ENCODE peak calls at places on chromosome 5, in nine cellular contexts. One of them, this sample, is unnamed.

GRCh38 chr5:31935702-31936347 is 238.3 kb downstream of the GOLPH3 start:
- DNase-seq in Peyer's patch: no peak
- DNase-seq in PC-9: no peak
- DNase-seq in aorta: no peak
- DNase-seq in sigmoid colon: no peak
- DNase-seq in right lobe of liver: no peak
- DNase-seq in lower lobe of right lung: peak; percentile 52
- DNase-seq in heart left ventricle: no peak
- DNase-seq in brain microvascular endothelial cell: no peak
- DNase-seq in this sample: peak; percentile 60

GRCh38 chr5:52672459-52672858 is 115.3 kb upstream of the ITGA1 start:
- DNase-seq in Peyer's patch: no peak
- DNase-seq in PC-9: no peak
- DNase-seq in aorta: no peak
- DNase-seq in brain microvascular endothelial cell: no peak
- DNase-seq in sigmoid colon: no peak
- DNase-seq in right lobe of liver: no peak
- DNase-seq in heart left ventricle: no peak
- DNase-seq in lower lobe of right lung: no peak
- DNase-seq in this sample: no peak

GRCh38 chr5:153824909-153825308 is 213.8 kb downstream of the FAM114A2 start:
- DNase-seq in PC-9: no peak
- DNase-seq in right lobe of liver: no peak
- DNase-seq in aorta: no peak
- DNase-seq in sigmoid colon: no peak
- DNase-seq in brain microvascular endothelial cell: no peak
- DNase-seq in Peyer's patch: no peak
- DNase-seq in lower lobe of right lung: no peak
- DNase-seq in heart left ventricle: no peak
- DNase-seq in this sample: no peak

GRCh38 chr5:124025306-124025705 is 513.3 kb downstream of the CSNK1G3 start:
- DNase-seq in right lobe of liver: no peak
- DNase-seq in sigmoid colon: no peak
- DNase-seq in brain microvascular endothelial cell: no peak
- DNase-seq in PC-9: no peak
- DNase-seq in heart left ventricle: no peak
- DNase-seq in aorta: no peak
- DNase-seq in lower lobe of right lung: no peak
- DNase-seq in Peyer's patch: no peak
- DNase-seq in this sample: peak; percentile 13

GRCh38 chr5:178333821-178334481 is 101.3 kb upstream of the PHYKPL start:
- DNase-seq in brain microvascular endothelial cell: no peak
- DNase-seq in PC-9: no peak
- DNase-seq in aorta: peak; percentile 60
- DNase-seq in Peyer's patch: peak; percentile 22
- DNase-seq in lower lobe of right lung: peak; percentile 73
- DNase-seq in heart left ventricle: peak; percentile 20
- DNase-seq in sigmoid colon: peak; percentile 48
- DNase-seq in right lobe of liver: no peak
- DNase-seq in this sample: no peak

GRCh38 chr5:122408592-122409219 is 96.7 kb downstream of the SNCAIP start:
- DNase-seq in Peyer's patch: no peak
- DNase-seq in aorta: no peak
- DNase-seq in sigmoid colon: no peak
- DNase-seq in brain microvascular endothelial cell: no peak
- DNase-seq in PC-9: no peak
- DNase-seq in lower lobe of right lung: no peak
- DNase-seq in right lobe of liver: no peak
- DNase-seq in heart left ventricle: no peak
- DNase-seq in this sample: no peak

GRCh38 chr5:6282360-6282759 is 96.0 kb downstream of the MED10 start:
- DNase-seq in lower lobe of right lung: no peak
- DNase-seq in heart left ventricle: no peak
- DNase-seq in sigmoid colon: no peak
- DNase-seq in PC-9: no peak
- DNase-seq in Peyer's patch: no peak
- DNase-seq in brain microvascular endothelial cell: no peak
- DNase-seq in aorta: no peak
- DNase-seq in right lobe of liver: no peak
- DNase-seq in this sample: no peak

GRCh38 chr5:95669540-95669939 is 13.3 kb downstream of the SPATA9 start:
- DNase-seq in brain microvascular endothelial cell: peak; percentile 98
- DNase-seq in heart left ventricle: peak; percentile 84
- DNase-seq in PC-9: no peak
- DNase-seq in Peyer's patch: peak; percentile 69
- DNase-seq in right lobe of liver: peak; percentile 81
- DNase-seq in aorta: peak; percentile 75
- DNase-seq in lower lobe of right lung: no peak
- DNase-seq in sigmoid colon: peak; percentile 96
- DNase-seq in this sample: no peak

GRCh38 chr5:153742071-153742470 is 251.6 kb downstream of the GRIA1 start:
- DNase-seq in sigmoid colon: no peak
- DNase-seq in brain microvascular endothelial cell: no peak
- DNase-seq in Peyer's patch: no peak
- DNase-seq in PC-9: no peak
- DNase-seq in lower lobe of right lung: no peak
- DNase-seq in right lobe of liver: no peak
- DNase-seq in heart left ventricle: no peak
- DNase-seq in aorta: no peak
- DNase-seq in this sample: no peak

GRCh38 chr5:165201364-165202143 is 1696.1 kb downstream of the MAT2B start:
- DNase-seq in heart left ventricle: no peak
- DNase-seq in Peyer's patch: no peak
- DNase-seq in right lobe of liver: no peak
- DNase-seq in PC-9: no peak
- DNase-seq in brain microvascular endothelial cell: no peak
- DNase-seq in sigmoid colon: no peak
- DNase-seq in aorta: no peak
- DNase-seq in lower lobe of right lung: no peak
- DNase-seq in this sample: no peak

GRCh38 chr5:176806137-176806536 is 4.2 kb upstream of the UNC5A start:
- DNase-seq in aorta: no peak
- DNase-seq in PC-9: peak; percentile 25
- DNase-seq in right lobe of liver: no peak
- DNase-seq in brain microvascular endothelial cell: peak; percentile 40
- DNase-seq in sigmoid colon: no peak
- DNase-seq in Peyer's patch: no peak
- DNase-seq in lower lobe of right lung: no peak
- DNase-seq in heart left ventricle: no peak
- DNase-seq in this sample: no peak

GRCh38 chr5:82045526-82046267 is 73.9 kb downstream of the ATG10 start:
- DNase-seq in aorta: no peak
- DNase-seq in brain microvascular endothelial cell: peak; percentile 8
- DNase-seq in Peyer's patch: no peak
- DNase-seq in sigmoid colon: no peak
- DNase-seq in PC-9: no peak
- DNase-seq in lower lobe of right lung: no peak
- DNase-seq in right lobe of liver: no peak
- DNase-seq in heart left ventricle: no peak
- DNase-seq in this sample: no peak

GRCh38 chr5:69300537-69301203 is 31.9 kb downstream of the CCDC125 start:
- DNase-seq in brain microvascular endothelial cell: no peak
- DNase-seq in aorta: no peak
- DNase-seq in lower lobe of right lung: no peak
- DNase-seq in sigmoid colon: no peak
- DNase-seq in PC-9: no peak
- DNase-seq in Peyer's patch: no peak
- DNase-seq in heart left ventricle: no peak
- DNase-seq in right lobe of liver: no peak
- DNase-seq in this sample: no peak

GRCh38 chr5:177098103-177098771 is 11.5 kb downstream of the FGFR4 start:
- DNase-seq in lower lobe of right lung: no peak
- DNase-seq in PC-9: no peak
- DNase-seq in brain microvascular endothelial cell: no peak
- DNase-seq in heart left ventricle: peak; percentile 57
- DNase-seq in right lobe of liver: no peak
- DNase-seq in aorta: no peak
- DNase-seq in Peyer's patch: no peak
- DNase-seq in sigmoid colon: no peak
- DNase-seq in this sample: no peak

GRCh38 chr5:172123269-172123692 is 64.7 kb downstream of the STK10 start:
- DNase-seq in heart left ventricle: peak; percentile 88
- DNase-seq in sigmoid colon: no peak
- DNase-seq in aorta: no peak
- DNase-seq in lower lobe of right lung: no peak
- DNase-seq in brain microvascular endothelial cell: peak; percentile 79
- DNase-seq in PC-9: peak; percentile 24
- DNase-seq in right lobe of liver: peak; percentile 68
- DNase-seq in Peyer's patch: peak; percentile 62
- DNase-seq in this sample: peak; percentile 41

GRCh38 chr5:163563880-163564279 is 58.5 kb downstream of the MAT2B start:
- DNase-seq in lower lobe of right lung: no peak
- DNase-seq in PC-9: no peak
- DNase-seq in right lobe of liver: no peak
- DNase-seq in Peyer's patch: no peak
- DNase-seq in brain microvascular endothelial cell: no peak
- DNase-seq in aorta: no peak
- DNase-seq in heart left ventricle: no peak
- DNase-seq in sigmoid colon: no peak
- DNase-seq in this sample: no peak

GRCh38 chr5:138469540-138470321 is 4.5 kb downstream of the EGR1 start:
- DNase-seq in right lobe of liver: no peak
- DNase-seq in brain microvascular endothelial cell: peak; percentile 52
- DNase-seq in Peyer's patch: no peak
- DNase-seq in lower lobe of right lung: peak; percentile 46
- DNase-seq in heart left ventricle: no peak
- DNase-seq in PC-9: peak; percentile 50
- DNase-seq in aorta: peak; percentile 91
- DNase-seq in sigmoid colon: peak; percentile 86
- DNase-seq in this sample: peak; percentile 37

GRCh38 chr5:169561883-169562282 is 21.7 kb upstream of the SPDL1 start:
- DNase-seq in Peyer's patch: no peak
- DNase-seq in brain microvascular endothelial cell: no peak
- DNase-seq in sigmoid colon: no peak
- DNase-seq in heart left ventricle: no peak
- DNase-seq in lower lobe of right lung: no peak
- DNase-seq in right lobe of liver: no peak
- DNase-seq in PC-9: no peak
- DNase-seq in aorta: no peak
- DNase-seq in this sample: no peak

GRCh38 chr5:150670275-150670960 is 9.4 kb downstream of the MYOZ3 start:
- DNase-seq in Peyer's patch: peak; percentile 36
- DNase-seq in brain microvascular endothelial cell: no peak
- DNase-seq in right lobe of liver: peak; percentile 29
- DNase-seq in PC-9: no peak
- DNase-seq in aorta: no peak
- DNase-seq in lower lobe of right lung: no peak
- DNase-seq in heart left ventricle: no peak
- DNase-seq in sigmoid colon: no peak
- DNase-seq in this sample: no peak
- H3K27ac ChIP-seq in Peyer's patch: no peak overlapping the region
- H3K27ac ChIP-seq in brain microvascular endothelial cell: no peak overlapping the region
- H3K27ac ChIP-seq in right lobe of liver: no peak overlapping the region
- H3K27ac ChIP-seq in PC-9: no peak overlapping the region
- H3K27ac ChIP-seq in aorta: no peak overlapping the region
- H3K27ac ChIP-seq in lower lobe of right lung: no peak overlapping the region
- H3K27ac ChIP-seq in heart left ventricle: no peak overlapping the region
- H3K27ac ChIP-seq in sigmoid colon: no peak overlapping the region
- H3K27ac ChIP-seq in this sample: no peak overlapping the region

GRCh38 chr5:1247811-1248210 is 22.6 kb downstream of the SLC6A18 start:
- DNase-seq in PC-9: no peak
- DNase-seq in heart left ventricle: no peak
- DNase-seq in brain microvascular endothelial cell: no peak
- DNase-seq in right lobe of liver: no peak
- DNase-seq in sigmoid colon: no peak
- DNase-seq in aorta: no peak
- DNase-seq in Peyer's patch: no peak
- DNase-seq in lower lobe of right lung: no peak
- DNase-seq in this sample: no peak
- H3K27me3 ChIP-seq in PC-9: peaks cover 90% of the 10 kb centered on the region
- H3K27me3 ChIP-seq in heart left ventricle: peaks cover 80% of the 10 kb centered on the region
- H3K27me3 ChIP-seq in brain microvascular endothelial cell: peaks cover 9% of the 10 kb centered on the region
- H3K27me3 ChIP-seq in right lobe of liver: no peaks in the 10 kb centered on the region
- H3K27me3 ChIP-seq in sigmoid colon: peaks cover 65% of the 10 kb centered on the region
- H3K27me3 ChIP-seq in aorta: no peaks in the 10 kb centered on the region
- H3K27me3 ChIP-seq in Peyer's patch: no peaks in the 10 kb centered on the region
- H3K27me3 ChIP-seq in lower lobe of right lung: peaks cover 47% of the 10 kb centered on the region
- H3K27me3 ChIP-seq in this sample: no peaks in the 10 kb centered on the region

DNA sequence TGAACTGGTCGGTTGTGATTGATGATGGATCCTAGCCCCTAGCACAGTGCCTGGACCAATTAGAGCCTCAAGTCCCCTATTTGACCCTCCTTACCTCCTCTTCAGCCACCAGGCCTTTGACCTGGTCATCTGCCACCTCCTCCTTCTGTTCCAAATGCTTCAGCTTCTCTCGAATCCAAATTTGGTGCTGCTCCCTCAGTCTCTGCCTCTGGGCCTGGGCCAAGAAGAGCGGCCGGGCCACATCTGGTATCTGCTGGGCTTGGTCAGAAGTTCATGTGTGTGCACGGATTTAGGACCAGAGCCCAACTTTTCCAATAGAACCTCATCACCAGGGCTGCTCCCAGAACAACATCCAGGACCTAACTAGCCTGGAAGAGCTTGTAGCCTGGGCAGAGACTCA is 6.5 kb downstream of the SLC35A4 start:
- DNase-seq in sigmoid colon: peak; percentile 71
- DNase-seq in Peyer's patch: peak; percentile 47
- DNase-seq in right lobe of liver: peak; percentile 73
- DNase-seq in lower lobe of right lung: no peak
- DNase-seq in brain microvascular endothelial cell: no peak
- DNase-seq in heart left ventricle: peak; percentile 67
- DNase-seq in PC-9: no peak
- DNase-seq in aorta: no peak
- DNase-seq in this sample: no peak
- H3K27ac ChIP-seq in sigmoid colon: peak overlapping the region; percentile 31
- H3K27ac ChIP-seq in Peyer's patch: peak overlapping the region; percentile 72
- H3K27ac ChIP-seq in right lobe of liver: no peak overlapping the region
- H3K27ac ChIP-seq in lower lobe of right lung: peak overlapping the region; percentile 72
- H3K27ac ChIP-seq in brain microvascular endothelial cell: no peak overlapping the region
- H3K27ac ChIP-seq in heart left ventricle: peak overlapping the region; percentile 42
- H3K27ac ChIP-seq in PC-9: no peak overlapping the region
- H3K27ac ChIP-seq in aorta: no peak overlapping the region
- H3K27ac ChIP-seq in this sample: no peak overlapping the region

GRCh38 chr5:354581-355378 is 33.3 kb downstream of the AHRR start:
- DNase-seq in sigmoid colon: no peak
- DNase-seq in heart left ventricle: no peak
- DNase-seq in PC-9: no peak
- DNase-seq in lower lobe of right lung: no peak
- DNase-seq in right lobe of liver: no peak
- DNase-seq in brain microvascular endothelial cell: no peak
- DNase-seq in Peyer's patch: peak; percentile 41
- DNase-seq in aorta: no peak
- DNase-seq in this sample: no peak

GRCh38 chr5:355379-355935 is 33.9 kb downstream of the AHRR start:
- DNase-seq in lower lobe of right lung: no peak
- DNase-seq in brain microvascular endothelial cell: no peak
- DNase-seq in right lobe of liver: no peak
- DNase-seq in Peyer's patch: no peak
- DNase-seq in PC-9: no peak
- DNase-seq in heart left ventricle: no peak
- DNase-seq in aorta: no peak
- DNase-seq in sigmoid colon: no peak
- DNase-seq in this sample: no peak

GRCh38 chr5:351911-352225 is 30.4 kb downstream of the AHRR start:
- DNase-seq in aorta: no peak
- DNase-seq in lower lobe of right lung: no peak
- DNase-seq in brain microvascular endothelial cell: no peak
- DNase-seq in Peyer's patch: no peak
- DNase-seq in right lobe of liver: no peak
- DNase-seq in sigmoid colon: no peak
- DNase-seq in PC-9: no peak
- DNase-seq in heart left ventricle: no peak
- DNase-seq in this sample: no peak

GRCh38 chr5:352639-353598 is 31.4 kb downstream of the AHRR start:
- DNase-seq in heart left ventricle: no peak
- DNase-seq in lower lobe of right lung: no peak
- DNase-seq in sigmoid colon: no peak
- DNase-seq in Peyer's patch: no peak
- DNase-seq in aorta: no peak
- DNase-seq in right lobe of liver: no peak
- DNase-seq in PC-9: no peak
- DNase-seq in brain microvascular endothelial cell: no peak
- DNase-seq in this sample: no peak

GRCh38 chr5:353599-354580 is 32.4 kb downstream of the AHRR start:
- DNase-seq in right lobe of liver: no peak
- DNase-seq in lower lobe of right lung: no peak
- DNase-seq in brain microvascular endothelial cell: no peak
- DNase-seq in heart left ventricle: no peak
- DNase-seq in sigmoid colon: no peak
- DNase-seq in PC-9: no peak
- DNase-seq in Peyer's patch: no peak
- DNase-seq in aorta: peak; percentile 77
- DNase-seq in this sample: no peak
- H3K27me3 ChIP-seq in right lobe of liver: no peaks in the 10 kb centered on the region
- H3K27me3 ChIP-seq in lower lobe of right lung: no peaks in the 10 kb centered on the region
- H3K27me3 ChIP-seq in brain microvascular endothelial cell: no peaks in the 10 kb centered on the region
- H3K27me3 ChIP-seq in heart left ventricle: peaks cover 13% of the 10 kb centered on the region
- H3K27me3 ChIP-seq in sigmoid colon: peaks cover under 1% of the 10 kb centered on the region
- H3K27me3 ChIP-seq in PC-9: no peaks in the 10 kb centered on the region
- H3K27me3 ChIP-seq in Peyer's patch: no peaks in the 10 kb centered on the region
- H3K27me3 ChIP-seq in aorta: no peaks in the 10 kb centered on the region
- H3K27me3 ChIP-seq in this sample: no peaks in the 10 kb centered on the region